ENCODE peak calls at places on chromosomes 13 and 19, in four cellular contexts. Y is pancreas, B is ureter, Q is glutamatergic neuron. G is an unnamed sample.

GRCh38 chr13:44180876-44181536 is 192.6 kb upstream of the SERP2 start:
- DNase-seq in B (no peak), Y (no peak), Q (no peak), G (no peak)

GRCh38 chr13:40271931-40272775 is 394.3 kb downstream of the FOXO1 start:
- DNase-seq in Y (peak; percentile 52), B (peak; percentile 78), Q (no peak), G (peak; percentile 9)

GRCh38 chr13:23610187-23610576 is 40.0 kb downstream of the TNFRSF19 start:
- DNase-seq in B (no peak), Y (no peak), Q (no peak), G (peak; percentile 37)

GRCh38 chr13:78238911-78239310 is 320.3 kb upstream of the EDNRB start:
- DNase-seq in B (no peak), Q (no peak), Y (no peak), G (no peak)

GRCh38 chr13:50229935-50230334 is 214.7 kb downstream of the KCNRG start:
- DNase-seq in Y (no peak), Q (no peak), B (no peak), G (no peak)

GRCh38 chr13:34038326-34039068 is 220.5 kb downstream of the RFC3 start:
- DNase-seq in B (no peak), Q (no peak), Y (no peak), G (no peak)

GRCh38 chr19:5987077-5987818 is 9.3 kb upstream of the RANBP3 start:
- DNase-seq in Q (peak; percentile 81), B (peak; percentile 85), Y (peak; percentile 91), G (peak; percentile 95)

GRCh38 chr13:80029170-80029569 is 311.8 kb downstream of the SPRY2 start:
- DNase-seq in Y (peak; percentile 11), Q (peak; percentile 15), B (no peak), G (no peak)

G was measured in adipocyte.